ENCODE peak calls at places on chromosomes 3 and 15, in four cellular contexts. One of them, this sample, is unnamed. For H3K4me1, the result is how much of the 10 kb centered on the place peaks cover.

GRCh38 chr3:151107701-151108100 is 22.2 kb downstream of the MED12L start:
- DNase-seq in upper lobe of left lung: no peak
- DNase-seq in right atrium auricular region: no peak
- DNase-seq in CD8-positive, alpha-beta T cell: no peak
- DNase-seq in this sample: no peak

GRCh38 chr3:15215996-15216395 is 9.9 kb downstream of the CAPN7 start:
- DNase-seq in upper lobe of left lung: no peak
- DNase-seq in right atrium auricular region: no peak
- DNase-seq in CD8-positive, alpha-beta T cell: no peak
- DNase-seq in this sample: no peak

GRCh38 chr3:145698252-145698651 is 462.7 kb downstream of the PLOD2 start:
- DNase-seq in upper lobe of left lung: no peak
- DNase-seq in right atrium auricular region: no peak
- DNase-seq in CD8-positive, alpha-beta T cell: no peak
- DNase-seq in this sample: no peak

GRCh38 chr3:169694117-169694516 is 30.6 kb upstream of the MECOM start:
- DNase-seq in upper lobe of left lung: no peak
- DNase-seq in right atrium auricular region: no peak
- DNase-seq in CD8-positive, alpha-beta T cell: no peak
- DNase-seq in this sample: no peak

GRCh38 chr3:13748500-13748899 is 131.4 kb downstream of the WNT7A start:
- DNase-seq in upper lobe of left lung: no peak
- DNase-seq in right atrium auricular region: no peak
- DNase-seq in CD8-positive, alpha-beta T cell: no peak
- DNase-seq in this sample: no peak

GRCh38 chr15:28918141-28918983 is 32.6 kb downstream of the APBA2 start:
- DNase-seq in upper lobe of left lung: no peak
- DNase-seq in right atrium auricular region: no peak
- DNase-seq in CD8-positive, alpha-beta T cell: no peak
- DNase-seq in this sample: no peak

GRCh38 chr3:177429066-177429465 is 231.8 kb upstream of the TBL1XR1 start:
- DNase-seq in upper lobe of left lung: no peak
- DNase-seq in right atrium auricular region: no peak
- DNase-seq in CD8-positive, alpha-beta T cell: no peak
- DNase-seq in this sample: no peak

GRCh38 chr3:184135911-184136260 is 728 bp downstream of the EIF2B5 start:
- DNase-seq in upper lobe of left lung: no peak
- DNase-seq in right atrium auricular region: no peak
- DNase-seq in CD8-positive, alpha-beta T cell: no peak
- DNase-seq in this sample: no peak

GRCh38 chr3:193805448-193805847 is 212.4 kb downstream of the OPA1 start:
- DNase-seq in upper lobe of left lung: no peak
- DNase-seq in right atrium auricular region: no peak
- DNase-seq in CD8-positive, alpha-beta T cell: no peak
- DNase-seq in this sample: no peak

GRCh38 chr15:27532358-27532757 is 561.4 kb downstream of the GABRG3 start:
- DNase-seq in upper lobe of left lung: no peak
- DNase-seq in right atrium auricular region: no peak
- DNase-seq in CD8-positive, alpha-beta T cell: no peak
- DNase-seq in this sample: no peak

GRCh38 chr3:17088017-17088416 is 203.3 kb downstream of the PLCL2 start:
- DNase-seq in upper lobe of left lung: no peak
- DNase-seq in right atrium auricular region: no peak
- DNase-seq in CD8-positive, alpha-beta T cell: no peak
- DNase-seq in this sample: no peak

GRCh38 chr15:42502472-42502871 is 7.0 kb downstream of the SNAP23 start:
- DNase-seq in upper lobe of left lung: no peak
- DNase-seq in right atrium auricular region: no peak
- DNase-seq in CD8-positive, alpha-beta T cell: no peak
- DNase-seq in this sample: no peak

GRCh38 chr15:91522609-91523332 is 330.7 kb upstream of the SLCO3A1 start:
- DNase-seq in upper lobe of left lung: no peak
- DNase-seq in right atrium auricular region: no peak
- DNase-seq in CD8-positive, alpha-beta T cell: no peak
- DNase-seq in this sample: peak

GRCh38 chr15:62495670-62496328 is 330.7 kb upstream of the C2CD4B start:
- DNase-seq in upper lobe of left lung: no peak
- DNase-seq in right atrium auricular region: peak
- DNase-seq in CD8-positive, alpha-beta T cell: no peak
- DNase-seq in this sample: no peak

GRCh38 chr3:45178131-45179023 is 32.2 kb upstream of the CDCP1 start:
- DNase-seq in upper lobe of left lung: no peak
- DNase-seq in right atrium auricular region: no peak
- DNase-seq in CD8-positive, alpha-beta T cell: no peak
- DNase-seq in this sample: no peak

GRCh38 chr3:14441240-14441919 is 39.0 kb downstream of the SLC6A6 start:
- DNase-seq in upper lobe of left lung: no peak
- DNase-seq in right atrium auricular region: no peak
- DNase-seq in CD8-positive, alpha-beta T cell: no peak
- DNase-seq in this sample: no peak

GRCh38 chr3:41673643-41674042 is 288.3 kb downstream of the ULK4 start:
- DNase-seq in upper lobe of left lung: no peak
- DNase-seq in right atrium auricular region: no peak
- DNase-seq in CD8-positive, alpha-beta T cell: no peak
- DNase-seq in this sample: no peak

GRCh38 chr15:77819841-77820728 is 187.4 kb upstream of the LINGO1 start:
- DNase-seq in upper lobe of left lung: no peak
- DNase-seq in right atrium auricular region: no peak
- DNase-seq in CD8-positive, alpha-beta T cell: no peak
- DNase-seq in this sample: no peak

GRCh38 chr15:64151727-64152506 is at the start of gene SNX22:
- DNase-seq in upper lobe of left lung: no peak
- DNase-seq in right atrium auricular region: no peak
- DNase-seq in CD8-positive, alpha-beta T cell: no peak
- DNase-seq in this sample: peak

GRCh38 chr3:188553569-188553968 is 399.6 kb downstream of the LPP start:
- DNase-seq in upper lobe of left lung: no peak
- DNase-seq in right atrium auricular region: no peak
- DNase-seq in CD8-positive, alpha-beta T cell: peak
- DNase-seq in this sample: no peak

GRCh38 chr15:33124275-33124674 is 70.2 kb downstream of the FMN1 start:
- DNase-seq in upper lobe of left lung: no peak
- DNase-seq in right atrium auricular region: no peak
- DNase-seq in CD8-positive, alpha-beta T cell: no peak
- DNase-seq in this sample: no peak

GRCh38 chr15:83846847-83847246 is 192.9 kb downstream of the ADAMTSL3 start:
- DNase-seq in upper lobe of left lung: no peak
- DNase-seq in right atrium auricular region: no peak
- DNase-seq in CD8-positive, alpha-beta T cell: no peak
- DNase-seq in this sample: no peak

GRCh38 chr3:40877651-40878463 is 321.4 kb upstream of the CTNNB1 start:
- DNase-seq in upper lobe of left lung: peak
- DNase-seq in right atrium auricular region: peak
- DNase-seq in CD8-positive, alpha-beta T cell: no peak
- DNase-seq in this sample: no peak

GRCh38 chr3:149145361-149145760 is 15.9 kb downstream of the HPS3 start:
- DNase-seq in upper lobe of left lung: no peak
- DNase-seq in right atrium auricular region: no peak
- DNase-seq in CD8-positive, alpha-beta T cell: no peak
- DNase-seq in this sample: no peak

GRCh38 chr3:107740992-107741896 is 218.5 kb downstream of the BBX start:
- DNase-seq in upper lobe of left lung: no peak
- DNase-seq in right atrium auricular region: no peak
- DNase-seq in CD8-positive, alpha-beta T cell: no peak
- DNase-seq in this sample: peak

GRCh38 chr3:71010731-71011455 is 572.6 kb downstream of the FOXP1 start:
- DNase-seq in upper lobe of left lung: no peak
- DNase-seq in right atrium auricular region: no peak
- DNase-seq in CD8-positive, alpha-beta T cell: peak
- DNase-seq in this sample: no peak

GRCh38 chr15:32877620-32878019 is 159.8 kb downstream of the GREM1 start:
- DNase-seq in upper lobe of left lung: no peak
- DNase-seq in right atrium auricular region: no peak
- DNase-seq in CD8-positive, alpha-beta T cell: no peak
- DNase-seq in this sample: no peak

GRCh38 chr3:156620260-156620659 is 54.1 kb upstream of the TIPARP start:
- DNase-seq in upper lobe of left lung: no peak
- DNase-seq in right atrium auricular region: no peak
- DNase-seq in CD8-positive, alpha-beta T cell: no peak
- DNase-seq in this sample: peak

GRCh38 chr15:68271854-68272471 is 5.6 kb upstream of the FEM1B start:
- DNase-seq in upper lobe of left lung: no peak
- DNase-seq in right atrium auricular region: no peak
- DNase-seq in CD8-positive, alpha-beta T cell: no peak
- DNase-seq in this sample: no peak

DNA sequence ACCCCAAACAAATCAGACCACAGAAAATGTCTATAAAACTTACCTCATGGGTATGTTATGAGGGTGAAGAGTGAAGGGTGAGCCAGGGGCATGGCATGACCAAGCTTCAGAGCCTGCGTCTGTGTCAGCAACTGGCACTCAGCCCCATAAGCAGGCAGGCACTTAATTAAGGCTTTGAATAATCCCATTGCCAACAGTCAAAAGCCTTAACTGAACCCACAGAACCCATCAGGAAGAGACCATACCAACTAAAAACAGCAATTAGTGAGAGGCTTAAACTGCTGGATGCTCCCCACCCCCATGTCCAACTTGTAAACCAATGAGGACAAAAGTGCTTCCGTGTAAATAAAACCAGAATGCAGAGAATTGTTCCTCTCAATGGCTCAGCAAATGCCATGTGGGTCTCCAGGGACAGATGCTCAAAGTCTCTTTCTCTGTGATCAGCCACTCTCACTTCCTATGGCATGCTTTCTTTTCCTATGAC is 126.0 kb downstream of the MYLK start:
- DNase-seq in upper lobe of left lung: no peak
- DNase-seq in right atrium auricular region: no peak
- DNase-seq in CD8-positive, alpha-beta T cell: no peak
- DNase-seq in this sample: no peak
- H3K4me3 ChIP-seq in upper lobe of left lung: no peak
- H3K4me3 ChIP-seq in right atrium auricular region: no peak
- H3K4me3 ChIP-seq in CD8-positive, alpha-beta T cell: no peak
- H3K4me3 ChIP-seq in this sample: no peak

GRCh38 chr3:55537563-55537962 is 50.5 kb upstream of the WNT5A start:
- DNase-seq in upper lobe of left lung: no peak
- DNase-seq in right atrium auricular region: no peak
- DNase-seq in CD8-positive, alpha-beta T cell: no peak
- DNase-seq in this sample: no peak

GRCh38 chr3:55531266-55531665 is 44.2 kb upstream of the WNT5A start:
- DNase-seq in upper lobe of left lung: no peak
- DNase-seq in right atrium auricular region: no peak
- DNase-seq in CD8-positive, alpha-beta T cell: no peak
- DNase-seq in this sample: no peak

GRCh38 chr3:55538158-55538557 is 51.1 kb upstream of the WNT5A start:
- DNase-seq in upper lobe of left lung: no peak
- DNase-seq in right atrium auricular region: no peak
- DNase-seq in CD8-positive, alpha-beta T cell: no peak
- DNase-seq in this sample: no peak

GRCh38 chr3:55534876-55535275 is 47.8 kb upstream of the WNT5A start:
- DNase-seq in upper lobe of left lung: no peak
- DNase-seq in right atrium auricular region: no peak
- DNase-seq in CD8-positive, alpha-beta T cell: no peak
- DNase-seq in this sample: no peak

DNA sequence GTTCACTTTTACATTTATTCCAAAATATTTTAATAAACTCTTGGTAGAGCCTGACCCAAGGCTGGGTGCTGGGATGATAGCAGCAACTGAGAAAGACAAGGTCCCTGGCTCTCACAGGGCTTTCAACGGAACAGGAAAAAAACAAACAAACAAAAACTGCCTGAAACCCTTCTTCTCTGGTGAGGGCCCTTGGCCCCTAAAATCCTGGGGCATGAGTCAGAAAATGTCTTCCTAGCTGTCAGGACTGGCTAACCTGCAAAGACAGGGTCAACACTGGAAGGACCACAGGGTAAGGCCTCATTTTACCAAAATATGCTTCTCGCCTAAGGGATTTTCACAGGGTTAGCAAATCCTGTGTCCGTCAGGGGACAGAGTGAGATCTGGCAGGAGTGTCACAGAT is 45.7 kb upstream of the WNT5A start:
- DNase-seq in upper lobe of left lung: no peak
- DNase-seq in right atrium auricular region: no peak
- DNase-seq in CD8-positive, alpha-beta T cell: no peak
- DNase-seq in this sample: no peak
- H3K4me1 ChIP-seq in upper lobe of left lung: under half
- H3K4me1 ChIP-seq in right atrium auricular region: under half
- H3K4me1 ChIP-seq in CD8-positive, alpha-beta T cell: under half
- H3K4me1 ChIP-seq in this sample: under half

GRCh38 chr3:182726258-182727142 is 66.8 kb upstream of the ATP11B start:
- DNase-seq in upper lobe of left lung: no peak
- DNase-seq in right atrium auricular region: no peak
- DNase-seq in CD8-positive, alpha-beta T cell: no peak
- DNase-seq in this sample: no peak

GRCh38 chr3:182723596-182723995 is 69.7 kb upstream of the ATP11B start:
- DNase-seq in upper lobe of left lung: peak
- DNase-seq in right atrium auricular region: no peak
- DNase-seq in CD8-positive, alpha-beta T cell: no peak
- DNase-seq in this sample: no peak

GRCh38 chr3:182722938-182723337 is 70.4 kb upstream of the ATP11B start:
- DNase-seq in upper lobe of left lung: no peak
- DNase-seq in right atrium auricular region: no peak
- DNase-seq in CD8-positive, alpha-beta T cell: no peak
- DNase-seq in this sample: no peak

GRCh38 chr3:182728248-182728647 is 65.1 kb upstream of the ATP11B start:
- DNase-seq in upper lobe of left lung: no peak
- DNase-seq in right atrium auricular region: no peak
- DNase-seq in CD8-positive, alpha-beta T cell: no peak
- DNase-seq in this sample: no peak

DNA sequence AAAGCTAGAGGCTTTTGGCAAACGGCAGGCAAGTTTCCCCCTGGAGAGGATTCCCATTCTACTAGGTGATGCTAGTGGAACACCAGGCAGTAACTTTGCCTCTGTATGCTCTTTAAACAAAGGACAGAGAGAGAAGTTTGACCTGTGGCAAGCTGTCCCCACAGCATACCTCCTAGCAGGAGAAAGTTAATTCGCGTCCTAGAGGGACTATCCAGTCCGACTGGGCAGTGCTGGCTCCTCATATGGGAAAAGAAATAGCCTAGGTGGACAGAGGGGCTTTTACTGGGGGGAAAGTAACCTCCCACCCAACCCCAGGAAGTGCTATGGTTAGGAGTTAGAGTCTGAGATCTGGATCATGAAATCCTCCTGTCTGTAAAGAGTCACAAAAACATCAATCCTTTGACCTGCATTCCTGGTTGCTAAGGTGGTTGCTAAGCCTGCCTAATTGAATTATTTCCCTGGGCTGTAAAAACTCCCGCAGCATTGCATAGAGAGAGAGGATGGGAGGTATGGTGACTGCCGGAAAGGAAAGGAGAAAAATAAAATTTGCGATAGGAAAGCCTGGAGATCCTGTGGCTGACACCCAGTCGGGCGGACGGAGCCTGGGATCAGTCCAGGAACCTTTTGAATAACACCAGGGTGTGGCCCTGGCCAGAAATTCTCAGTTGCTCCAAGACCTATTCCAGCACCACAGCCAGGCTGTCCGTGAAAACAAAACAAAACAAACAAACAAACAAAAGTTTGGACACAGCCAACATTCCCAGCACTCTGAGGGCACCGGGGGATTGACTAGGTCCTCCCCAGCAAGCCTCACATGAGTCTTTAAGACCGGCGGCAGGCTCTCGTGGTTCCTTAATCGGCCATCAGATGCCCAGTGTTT is 67.7 kb upstream of the ATP11B start:
- DNase-seq in upper lobe of left lung: no peak
- DNase-seq in right atrium auricular region: no peak
- DNase-seq in CD8-positive, alpha-beta T cell: no peak
- DNase-seq in this sample: no peak
- H3K4me3 ChIP-seq in upper lobe of left lung: no peak
- H3K4me3 ChIP-seq in right atrium auricular region: peak
- H3K4me3 ChIP-seq in CD8-positive, alpha-beta T cell: no peak
- H3K4me3 ChIP-seq in this sample: no peak

GRCh38 chr15:38559908-38560307 is 4.7 kb downstream of the RASGRP1 start:
- DNase-seq in upper lobe of left lung: no peak
- DNase-seq in right atrium auricular region: no peak
- DNase-seq in CD8-positive, alpha-beta T cell: no peak
- DNase-seq in this sample: no peak
- H3K4me1 ChIP-seq in upper lobe of left lung: under half
- H3K4me1 ChIP-seq in right atrium auricular region: under half
- H3K4me1 ChIP-seq in CD8-positive, alpha-beta T cell: half or more
- H3K4me1 ChIP-seq in this sample: half or more